ENCODE peak calls at places on chromosomes 2 and 18, in four cellular contexts. R is T47D, N is HepG2, T is GDM1. Q is an unnamed sample.

GRCh38 chr2:49972699-49973098 is 818.4 kb upstream of the FSHR start:
- DNase-seq in R (no peak), N (no peak), T (no peak), Q (no peak)

GRCh38 chr2:134572996-134573395 is 145.8 kb downstream of the TMEM163 start:
- DNase-seq in N (no peak), T (no peak), R (no peak), Q (no peak)

GRCh38 chr2:33134086-33134763 is 187.5 kb downstream of the LTBP1 start:
- DNase-seq in T (no peak), R (no peak), N (peak; percentile 67), Q (peak; percentile 93)

GRCh38 chr2:58803192-58803591 is 562.1 kb upstream of the FANCL start:
- DNase-seq in N (no peak), T (no peak), R (no peak), Q (no peak)

GRCh38 chr2:43676322-43677050 is at the start of gene C1GALT1C1L:
- DNase-seq in T (no peak), N (peak; percentile 22), R (peak; percentile 18), Q (no peak)

GRCh38 chr2:19505199-19506136 is 147.0 kb upstream of the OSR1 start:
- DNase-seq in R (no peak), N (peak; percentile 99), T (no peak), Q (no peak)

GRCh38 chr2:218369374-218369773 is 12.7 kb upstream of the SLC11A1 start:
- DNase-seq in R (no peak), T (no peak), N (no peak), Q (no peak)

GRCh38 chr18:65901522-65901921 is 150.7 kb downstream of the CDH7 start:
- DNase-seq in T (no peak), R (no peak), N (no peak), Q (no peak)

GRCh38 chr18:34965108-34965507 is 76.1 kb upstream of the MAPRE2 start:
- DNase-seq in T (no peak), R (no peak), N (no peak), Q (no peak)

GRCh38 chr2:155965415-155966070 is 367.0 kb downstream of the NR4A2 start:
- DNase-seq in R (no peak), T (no peak), N (no peak), Q (no peak)

GRCh38 chr2:182186132-182186735 is 200.6 kb downstream of the PPP1R1C start:
- DNase-seq in N (peak; percentile 31), R (no peak), T (no peak), Q (no peak)

GRCh38 chr2:150376627-150377335 is 110.7 kb downstream of the RND3 start:
- DNase-seq in N (peak; percentile 25), R (no peak), T (no peak), Q (no peak)